ENCODE peak calls at places on chromosome 19, in ten cellular contexts. X, S, H, T, C, Z, A, F, R and U are unnamed samples.

GRCh38 chr19:5718579-5719273 is 1.2 kb downstream of the LONP1 start:
- DNase-seq in X (peak; percentile 58), C (peak; percentile 84), Z (no peak), H (no peak), F (no peak), S (peak; percentile 68), A (no peak), T (no peak), R (peak; percentile 74), U (no peak)

GRCh38 chr19:15432018-15432494 is 13.3 kb upstream of the AKAP8L start:
- DNase-seq in H (no peak), X (no peak), A (no peak), Z (peak; percentile 20), S (no peak), T (no peak), C (no peak), F (no peak), R (no peak), U (no peak)

GRCh38 chr19:48780684-48781391 is 25.5 kb downstream of the FGF21 start:
- DNase-seq in F (no peak), H (no peak), Z (no peak), X (no peak), A (no peak), S (no peak), R (peak; percentile 46), C (no peak), T (no peak), U (no peak)

GRCh38 chr19:6654347-6655310 is 15.3 kb downstream of the TNFSF14 start:
- DNase-seq in H (no peak), Z (no peak), R (no peak), A (peak; percentile 45), X (no peak), T (no peak), F (no peak), S (no peak), C (no peak), U (no peak)

GRCh38 chr19:32566246-32566830 is 14.7 kb upstream of the PDCD5 start:
- DNase-seq in H (no peak), C (no peak), F (no peak), X (no peak), A (no peak), R (no peak), Z (no peak), T (no peak), S (no peak), U (no peak)

GRCh38 chr19:16366056-16366432 is 41.4 kb downstream of the KLF2 start:
- DNase-seq in H (no peak), Z (no peak), T (no peak), X (no peak), A (no peak), S (no peak), R (no peak), C (no peak), F (no peak), U (no peak)

GRCh38 chr19:28691683-28692082 is 521.3 kb downstream of the UQCRFS1 start:
- DNase-seq in X (no peak), S (no peak), R (no peak), Z (no peak), C (no peak), F (no peak), A (no peak), H (no peak), T (no peak), U (no peak)

GRCh38 chr19:49157445-49158224 is at the start of gene TRPM4:
- DNase-seq in F (peak; percentile 21), X (peak; percentile 84), S (peak; percentile 68), A (no peak), T (peak; percentile 81), Z (peak; percentile 87), C (peak; percentile 94), R (peak; percentile 88), H (peak; percentile 98), U (peak; percentile 80)

GRCh38 chr19:1773173-1773572 is 19.9 kb downstream of the ONECUT3 start:
- DNase-seq in T (no peak), X (peak; percentile 95), A (no peak), H (no peak), R (peak; percentile 93), C (no peak), F (no peak), Z (peak; percentile 12), S (no peak), U (peak; percentile 91)